ENCODE peak calls at places on chromosomes 3 and 15, in eight cellular contexts. V is uterus, A is cardiac muscle cell, C is tibial nerve, E is heart right ventricle, Q is RWPE1, S is psoas muscle, B is neural crest cell. H is an unnamed sample.

GRCh38 chr15:99440551-99441426 is 125.0 kb upstream of the MEF2A start:
- DNase-seq in E (no peak), Q (no peak), V (no peak), B (no peak), A (no peak), C (peak), S (no peak), H (no peak)

GRCh38 chr3:179182892-179183291 is 34.7 kb downstream of the PIK3CA start:
- DNase-seq in E (no peak), S (no peak), A (peak), V (no peak), Q (no peak), C (no peak), B (no peak), H (no peak)

GRCh38 chr3:134038071-134038491 is 8.4 kb upstream of the SLCO2A1 start:
- DNase-seq in Q (no peak), A (peak), B (no peak), V (no peak), E (no peak), C (no peak), S (no peak), H (no peak)

GRCh38 chr3:141777957-141778813 is 15.0 kb downstream of the GRK7 start:
- DNase-seq in B (no peak), Q (no peak), C (no peak), V (no peak), A (no peak), S (no peak), E (no peak), H (no peak)

GRCh38 chr3:46715507-46716175 is 2.0 kb downstream of the PRSS50 start:
- DNase-seq in S (peak), A (no peak), E (peak), B (no peak), V (no peak), C (no peak), Q (no peak), H (no peak)

GRCh38 chr3:157786216-157786615 is 283.0 kb upstream of the VEPH1 start:
- DNase-seq in S (no peak), B (no peak), C (no peak), V (no peak), E (no peak), Q (peak), A (peak), H (peak)

GRCh38 chr15:99717129-99718024 is 15.9 kb downstream of the LYSMD4 start:
- DNase-seq in E (peak), V (no peak), Q (no peak), S (peak), B (no peak), A (no peak), C (no peak), H (no peak)

GRCh38 chr3:177816667-177817208 is 619.5 kb upstream of the TBL1XR1 start:
- DNase-seq in A (peak), S (no peak), B (no peak), E (no peak), V (no peak), C (no peak), Q (peak), H (no peak)

GRCh38 chr3:51773529-51773928 is 5.5 kb downstream of the IQCF6 start:
- DNase-seq in A (no peak), E (no peak), S (no peak), B (no peak), V (no peak), C (no peak), Q (no peak), H (no peak)

GRCh38 chr3:8851703-8852102 is 82.3 kb upstream of the OXTR start:
- DNase-seq in Q (no peak), B (no peak), E (no peak), V (no peak), C (no peak), S (no peak), A (peak), H (peak)

GRCh38 chr3:133487204-133487603 is 86.3 kb upstream of the CDV3 start:
- DNase-seq in E (no peak), A (no peak), V (no peak), C (no peak), B (no peak), S (no peak), Q (no peak), H (no peak)

GRCh38 chr3:52047295-52047960 is 8.9 kb downstream of the DUSP7 start:
- DNase-seq in B (no peak), V (no peak), E (no peak), S (no peak), A (no peak), C (no peak), Q (peak), H (no peak)

GRCh38 chr3:5122741-5123706 is 932 bp downstream of the ARL8B start:
- DNase-seq in A (peak), S (peak), V (peak), E (no peak), C (peak), Q (peak), B (peak), H (peak)

GRCh38 chr3:94525039-94525438 is 462.2 kb downstream of the NSUN3 start:
- DNase-seq in A (peak), V (no peak), C (peak), S (no peak), Q (no peak), B (peak), E (no peak), H (no peak)

GRCh38 chr3:148203263-148204010 is 494.3 kb upstream of the AGTR1 start:
- DNase-seq in Q (no peak), S (no peak), C (no peak), V (no peak), B (no peak), E (no peak), A (peak), H (no peak)

GRCh38 chr3:131053021-131053420 is 26.3 kb downstream of the NEK11 start:
- DNase-seq in Q (no peak), C (no peak), A (peak), V (no peak), S (no peak), B (no peak), E (no peak), H (no peak)

DNA sequence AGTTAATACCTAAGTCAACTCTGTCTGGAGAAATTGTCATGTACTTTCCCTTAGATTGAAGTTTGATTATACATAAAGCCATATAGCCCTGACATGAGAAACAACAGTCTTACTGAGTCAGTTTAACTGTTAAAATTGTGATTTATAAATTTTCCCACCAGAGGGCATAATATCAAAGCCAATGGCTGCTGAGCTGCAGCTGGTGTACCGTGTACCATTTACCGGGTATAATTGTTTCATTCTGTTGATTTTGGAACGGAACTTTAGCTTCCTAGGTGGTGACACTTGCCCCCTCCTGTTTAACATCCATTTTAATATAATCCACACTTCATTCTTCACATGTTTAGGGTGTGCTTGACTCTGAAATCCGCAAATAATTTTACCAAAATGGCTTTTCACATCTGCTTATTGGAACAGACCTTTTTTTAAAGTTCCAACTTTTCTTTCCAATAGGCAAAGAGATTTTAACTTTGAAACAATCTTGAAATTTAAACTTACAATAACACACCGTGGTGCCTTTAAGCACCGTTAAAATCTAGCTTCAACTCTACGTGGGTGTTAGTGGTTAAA is 72.8 kb downstream of the SLC9A9 start:
- DNase-seq in S (no peak), A (peak), C (no peak), E (no peak), B (no peak), V (no peak), Q (peak), H (no peak)
- TF ChIP-seq CTCF in S (peak), A (peak), C (peak), E (peak), B (peak), V (peak), Q (peak), H (peak)

GRCh38 chr3:126476976-126477330 is 1.3 kb upstream of the ZXDC start:
- DNase-seq in S (peak), V (no peak), A (peak), E (no peak), C (no peak), Q (no peak), B (no peak), H (no peak)

GRCh38 chr3:126473292-126474168 is 2.2 kb downstream of the ZXDC start:
- DNase-seq in V (no peak), B (no peak), E (no peak), S (peak), Q (no peak), C (no peak), A (no peak), H (no peak)

GRCh38 chr3:126475411-126476114 is at the start of gene ZXDC:
- DNase-seq in E (peak), C (peak), V (peak), A (peak), B (peak), Q (peak), S (peak), H (peak)

GRCh38 chr3:126476166-126476975 is 680 bp upstream of the ZXDC start:
- DNase-seq in E (peak), Q (no peak), B (peak), V (peak), S (peak), A (peak), C (peak), H (no peak)

DNA sequence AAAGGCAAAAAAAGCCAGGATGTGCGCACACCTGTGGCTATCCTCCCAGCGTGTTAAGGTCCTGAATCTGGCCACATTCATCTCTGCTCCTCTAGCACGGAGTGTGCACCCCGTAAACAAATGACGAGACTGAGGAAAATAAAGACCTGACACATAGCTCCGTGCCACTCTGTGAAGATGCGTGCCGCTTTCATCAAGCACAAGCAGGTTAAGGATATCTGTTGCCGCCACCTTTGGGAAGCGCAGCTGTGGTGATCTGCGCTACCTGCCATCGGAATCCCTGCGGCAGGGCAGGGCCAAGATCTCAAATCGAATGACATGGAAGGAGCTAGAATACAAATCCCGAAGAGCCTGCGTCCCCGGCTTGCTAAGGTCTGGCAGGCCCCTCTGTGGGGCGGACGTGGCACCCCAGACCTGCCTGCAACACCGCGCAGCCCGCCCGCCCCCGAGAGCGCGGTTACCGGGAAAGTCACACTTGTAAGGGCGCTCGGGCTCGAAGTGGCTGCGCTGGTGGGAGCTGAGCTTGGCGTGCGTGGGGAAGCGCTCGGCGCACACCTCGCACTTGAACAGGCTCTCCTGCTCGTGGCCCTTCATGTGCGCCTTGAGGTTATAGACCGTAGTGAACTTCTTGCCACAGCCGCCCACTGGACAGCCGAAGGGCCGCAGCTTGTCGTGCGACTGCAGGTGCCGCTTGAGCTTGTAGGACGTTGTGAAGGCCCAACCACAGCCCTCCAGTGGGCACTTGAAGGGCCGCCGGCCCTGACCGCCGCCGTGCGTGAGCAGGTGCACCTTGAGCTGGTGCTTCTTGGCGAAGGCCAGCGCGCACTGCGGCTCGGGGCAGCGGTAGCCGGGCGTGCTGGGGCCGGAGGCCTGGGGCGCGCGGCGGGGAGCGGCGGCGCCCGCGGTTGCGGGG is 937 bp downstream of the ZXDC start:
- DNase-seq in C (no peak), S (peak), E (peak), Q (no peak), A (peak), B (peak), V (peak), H (no peak)
- TF ChIP-seq CTCF in C (no peak), S (no peak), E (no peak), Q (no peak), A (no peak), B (peak), V (no peak), H (no peak)

GRCh38 chr15:65303687-65304392 is 637 bp upstream of the RNU5B-1 start:
- DNase-seq in S (peak), V (peak), A (peak), C (peak), E (peak), B (no peak), Q (peak), H (no peak)
- TF ChIP-seq CTCF in S (no peak), V (no peak), A (peak), C (no peak), E (no peak), B (peak), Q (no peak), H (no peak)

GRCh38 chr3:6779140-6779539 is 81.8 kb upstream of the GRM7 start:
- DNase-seq in S (no peak), E (no peak), V (no peak), B (no peak), C (no peak), A (no peak), Q (no peak), H (no peak)
- TF ChIP-seq CTCF in S (no peak), E (no peak), V (no peak), B (no peak), C (no peak), A (no peak), Q (no peak), H (no peak)

GRCh38 chr15:78037328-78037727 is 40.2 kb downstream of the TBC1D2B start:
- DNase-seq in S (no peak), V (no peak), A (no peak), E (no peak), C (no peak), B (no peak), Q (no peak), H (no peak)
- TF ChIP-seq CTCF in S (no peak), V (no peak), A (no peak), E (no peak), C (no peak), B (no peak), Q (no peak), H (no peak)

DNA sequence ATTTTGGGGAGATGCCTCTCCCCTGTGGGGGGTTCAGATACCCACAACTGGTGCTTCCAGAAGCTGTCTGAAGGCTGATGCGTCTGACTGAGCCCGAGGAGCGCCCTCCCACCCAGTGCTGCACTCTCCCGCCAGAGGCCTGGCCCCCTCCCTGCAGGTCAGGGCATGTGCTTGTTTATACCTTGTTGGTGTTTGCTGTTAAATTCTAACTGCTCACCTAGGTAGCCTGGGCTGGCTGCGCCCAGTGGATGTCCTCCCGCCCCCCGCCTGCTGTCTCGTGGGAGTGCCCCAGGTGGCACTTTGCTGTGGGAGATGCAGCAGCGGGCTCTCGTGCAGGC is 12.9 kb downstream of the KLF13 start:
- DNase-seq in Q (no peak), A (no peak), C (no peak), B (no peak), V (no peak), S (no peak), E (no peak), H (no peak)
- TF ChIP-seq CTCF in Q (no peak), A (no peak), C (no peak), B (no peak), V (no peak), S (no peak), E (no peak), H (no peak)

H was measured in AG09319.